ENCODE peak calls at places on chromosomes 5 and 9, in four cellular contexts. Z is dorsolateral prefrontal cortex, N is upper lobe of right lung, V is lung. K is an unnamed sample.

GRCh38 chr5:32760091-32760509 is 49.0 kb downstream of the NPR3 start:
- DNase-seq in V (no peak), N (no peak), Z (no peak), K (no peak)

GRCh38 chr5:73693573-73694061 is 67.6 kb downstream of the ARHGEF28 start:
- DNase-seq in V (no peak), Z (no peak), N (no peak), K (peak)

GRCh38 chr5:102958481-102959011 is 161.4 kb downstream of the GIN1 start:
- DNase-seq in V (no peak), N (no peak), Z (no peak), K (no peak)

GRCh38 chr9:7089391-7089790 is 331.6 kb downstream of the KDM4C start:
- DNase-seq in V (no peak), Z (no peak), N (no peak), K (no peak)

GRCh38 chr9:130681769-130682489 is 11.7 kb upstream of the EXOSC2 start:
- DNase-seq in V (no peak), Z (no peak), N (no peak), K (peak)

GRCh38 chr5:149618581-149619248 is 37.4 kb downstream of the ARHGEF37 start:
- DNase-seq in Z (peak), N (no peak), V (no peak), K (peak)

GRCh38 chr5:61498121-61498520 is 166.1 kb downstream of the ZSWIM6 start:
- DNase-seq in V (no peak), N (no peak), Z (no peak), K (no peak)

GRCh38 chr9:102483666-102484065 is 511.5 kb upstream of the CYLC2 start:
- DNase-seq in N (no peak), Z (no peak), V (no peak), K (no peak)

GRCh38 chr5:132063090-132063911 is 2.8 kb downstream of the IL3 start:
- DNase-seq in Z (peak), N (peak), V (peak), K (peak)

DNA sequence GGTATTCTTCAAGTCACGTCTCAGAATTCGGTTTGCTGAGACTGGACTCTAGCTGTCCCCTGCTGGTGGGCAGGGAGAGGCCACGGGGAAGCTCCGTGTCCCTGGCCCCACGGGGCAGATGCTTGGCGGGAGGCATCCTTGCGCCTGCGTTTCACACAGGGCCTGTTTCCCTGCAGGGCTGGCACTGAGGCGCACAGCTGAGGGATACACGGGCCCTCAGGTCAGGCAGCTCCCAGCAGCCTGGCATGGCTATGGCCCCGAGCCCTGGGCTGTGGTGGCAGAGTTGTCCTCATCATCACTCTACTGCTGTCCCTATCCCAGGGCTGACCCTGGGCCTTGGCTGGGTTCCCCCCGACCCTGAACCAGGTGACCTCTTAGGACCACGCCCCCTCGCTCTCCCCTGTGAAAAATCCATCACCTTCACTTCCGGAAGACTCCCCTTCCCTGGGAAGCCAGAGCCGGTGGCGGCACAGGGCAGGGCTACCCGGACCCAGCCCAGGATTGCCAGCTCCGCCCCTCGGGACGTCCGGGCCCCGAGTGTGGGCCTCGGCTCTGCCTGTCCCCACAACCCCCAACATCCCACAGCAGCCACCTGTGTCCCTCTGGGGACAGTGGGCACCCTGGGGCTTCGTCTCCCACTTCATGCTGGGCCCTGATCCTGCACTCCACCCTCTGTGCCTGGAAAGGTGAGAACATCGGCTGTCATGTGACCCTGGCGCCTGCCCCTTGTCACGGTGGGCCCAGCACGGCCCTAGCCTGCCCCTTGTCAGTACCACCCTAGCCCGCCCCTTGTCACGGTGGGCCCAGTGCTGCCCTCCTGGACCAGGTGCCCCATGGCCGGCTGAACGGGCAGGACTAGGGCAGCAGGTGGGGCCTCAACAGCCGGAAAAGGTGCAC is 5.0 kb downstream of the DPP7 start:
- DNase-seq in N (no peak), Z (no peak), V (no peak), K (no peak)
- TF ChIP-seq CTCF in N (no peak), Z (no peak), V (no peak), K (no peak)

GRCh38 chr5:140882591-140882899 is 621 bp downstream of the PCDHA13 start:
- DNase-seq in V (peak), Z (no peak), N (no peak), K (no peak)
- TF ChIP-seq CTCF in V (no peak), Z (no peak), N (no peak), K (no peak)

DNA sequence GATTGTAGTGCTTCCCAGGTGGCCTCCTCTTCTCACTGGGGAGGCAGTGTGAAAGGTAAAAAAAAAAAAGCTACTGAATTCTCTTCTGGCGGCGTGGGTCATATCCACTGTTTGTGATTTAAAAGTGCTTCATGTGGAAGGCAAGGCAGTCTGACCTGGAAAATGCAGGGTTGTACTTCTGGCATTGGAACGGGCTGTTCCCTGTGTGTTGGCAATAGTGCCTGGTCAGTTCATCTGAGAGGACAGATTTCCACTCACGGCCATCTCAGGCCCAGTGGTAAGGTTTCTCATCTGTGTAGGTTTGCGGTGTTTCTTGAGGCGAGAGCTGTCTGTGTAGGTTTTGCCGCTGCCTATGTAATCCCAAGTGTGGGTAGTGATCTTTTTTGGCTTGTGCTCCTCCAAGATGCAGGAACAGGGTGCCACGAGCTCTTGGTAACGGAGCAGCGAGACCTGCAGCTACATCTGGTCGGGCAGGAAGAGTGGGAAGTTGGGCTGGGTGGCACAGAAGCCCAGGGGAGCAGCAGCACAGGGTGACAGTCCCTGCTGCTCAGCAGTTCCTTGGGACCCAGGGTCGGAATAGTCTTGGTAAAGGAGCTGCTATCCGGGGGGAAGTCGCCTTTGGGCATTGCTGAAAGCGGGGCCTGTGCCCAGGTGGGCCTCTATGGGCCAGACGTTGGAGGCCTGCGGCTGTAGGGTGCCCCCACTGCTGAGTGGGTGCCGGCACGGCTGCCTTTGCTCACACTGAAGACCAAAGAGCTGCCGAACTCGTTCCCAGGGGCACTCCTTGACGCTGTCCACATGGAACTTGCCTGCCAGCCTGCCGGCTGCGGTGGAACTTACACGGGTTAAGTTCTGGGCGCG is 11.2 kb downstream of the RCL1 start:
- DNase-seq in N (no peak), Z (peak), V (no peak), K (no peak)
- TF ChIP-seq CTCF in N (no peak), Z (no peak), V (no peak), K (no peak)

GRCh38 chr9:88740844-88741243 is 205.9 kb downstream of the NXNL2 start:
- DNase-seq in N (no peak), V (no peak), Z (no peak), K (no peak)

GRCh38 chr9:88738708-88739107 is 203.7 kb downstream of the NXNL2 start:
- DNase-seq in N (no peak), V (no peak), Z (no peak), K (no peak)

GRCh38 chr9:88739373-88739772 is 204.4 kb downstream of the NXNL2 start:
- DNase-seq in V (no peak), N (no peak), Z (no peak), K (no peak)

GRCh38 chr9:88742483-88742882 is 207.5 kb downstream of the NXNL2 start:
- DNase-seq in V (no peak), Z (no peak), N (no peak), K (no peak)

DNA sequence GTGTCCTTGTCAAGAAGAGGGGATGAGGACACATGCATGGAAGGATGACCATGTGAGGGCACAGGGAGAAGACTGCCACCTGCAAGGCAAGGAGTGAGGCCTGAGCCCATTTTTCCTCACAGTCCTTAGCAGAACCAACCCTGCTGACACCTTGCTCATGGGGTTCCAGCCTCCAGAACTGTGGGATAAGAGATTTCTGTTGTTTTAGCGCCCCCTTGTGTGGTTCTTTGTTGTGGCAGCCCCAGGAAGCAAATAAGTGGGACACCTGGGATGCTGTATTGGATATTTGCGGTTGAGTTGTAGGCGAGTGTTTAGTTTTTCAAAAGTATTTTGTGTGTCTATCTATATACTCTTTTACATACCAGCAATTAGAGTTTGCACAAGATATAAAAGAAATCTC is 206.4 kb downstream of the NXNL2 start:
- DNase-seq in N (no peak), V (no peak), Z (no peak), K (peak)
- TF ChIP-seq CTCF in N (peak), V (no peak), Z (peak), K (peak)

GRCh38 chr9:15332939-15333338 is 25.9 kb upstream of the TTC39B start:
- DNase-seq in Z (no peak), V (no peak), N (no peak), K (no peak)
- TF ChIP-seq CTCF in Z (no peak), V (no peak), N (no peak), K (no peak)

DNA sequence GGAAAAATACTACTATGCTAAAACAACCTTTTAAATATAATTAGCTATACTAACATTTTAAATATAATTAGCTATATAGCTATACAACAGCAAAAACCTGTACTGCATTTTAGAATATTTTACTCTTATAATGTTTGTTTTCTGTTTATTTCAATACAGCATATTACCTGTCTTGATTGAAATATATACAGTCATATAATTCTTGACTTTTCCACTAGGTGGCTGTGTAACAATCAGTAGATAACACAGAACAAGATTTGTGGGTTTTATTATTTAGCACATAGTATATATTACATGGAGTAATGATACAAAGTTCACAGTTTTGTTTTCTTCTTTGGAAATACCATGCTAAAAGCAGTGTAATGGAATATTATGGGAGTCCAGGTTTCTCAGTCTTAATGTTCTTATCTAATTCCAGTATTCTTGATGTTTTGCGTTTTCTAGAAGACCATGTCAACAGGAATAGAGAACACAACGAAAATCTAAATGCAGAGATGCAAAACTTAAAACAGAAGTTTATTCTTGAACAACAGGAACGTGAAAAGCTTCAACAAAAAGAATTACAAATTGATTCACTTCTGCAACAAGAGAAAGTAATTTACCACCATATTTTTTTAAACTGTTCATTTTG is 13.3 kb downstream of the HMMR start:
- DNase-seq in N (no peak), Z (no peak), V (no peak), K (no peak)
- TF ChIP-seq CTCF in N (peak), Z (peak), V (no peak), K (no peak)

GRCh38 chr5:145104106-145104505 is 731.0 kb downstream of the PRELID2 start:
- DNase-seq in Z (no peak), V (no peak), N (no peak), K (no peak)

GRCh38 chr5:145101246-145101645 is 733.9 kb downstream of the PRELID2 start:
- DNase-seq in Z (no peak), N (no peak), V (no peak), K (no peak)
- TF ChIP-seq CTCF in Z (no peak), N (peak), V (no peak), K (no peak)

DNA sequence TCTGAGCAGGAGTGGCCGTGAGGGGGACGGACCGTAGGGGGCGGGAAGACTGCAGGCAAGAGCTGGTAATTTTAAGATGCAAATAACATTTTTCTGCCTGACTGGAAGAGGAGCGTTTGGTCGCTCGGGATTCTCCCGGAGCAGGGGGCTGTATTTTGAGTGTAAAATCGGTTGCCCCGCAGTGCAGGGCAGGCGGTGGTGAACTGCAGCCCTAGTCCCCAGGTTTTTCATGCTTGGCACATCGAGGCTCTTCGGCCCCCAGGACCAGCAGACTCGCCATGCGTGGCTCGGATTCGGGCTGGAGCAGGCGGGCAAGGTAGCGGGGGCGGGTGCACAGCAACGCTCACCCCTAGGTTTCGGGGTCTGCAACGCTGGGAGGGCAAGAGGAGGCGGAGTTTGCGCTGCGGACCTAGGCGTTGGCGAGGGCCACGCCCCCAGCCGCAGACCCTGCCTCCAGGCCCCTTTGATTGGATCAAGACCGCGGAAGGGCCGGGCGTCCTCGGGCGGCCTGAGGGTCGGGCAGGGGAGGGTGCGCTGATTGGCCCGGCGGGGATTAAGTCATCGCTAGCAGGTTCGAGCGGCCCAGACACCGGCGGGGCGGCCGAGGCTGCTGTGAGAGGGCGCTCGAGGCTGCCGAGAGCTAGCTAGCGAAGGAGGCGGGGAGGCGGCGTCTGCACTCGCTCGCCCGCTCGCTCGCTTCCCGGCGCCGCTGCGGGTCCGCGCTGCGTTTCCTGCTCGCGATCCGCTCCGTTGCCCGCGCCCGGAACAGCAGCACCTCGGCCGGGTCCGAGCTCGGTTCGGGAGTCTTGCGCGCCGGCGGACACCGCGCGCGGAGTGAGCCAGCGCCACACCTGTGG is at the start of gene ARHGAP26:
- DNase-seq in N (peak), Z (peak), V (peak), K (peak)
- TF ChIP-seq CTCF in N (peak), Z (peak), V (peak), K (no peak)

DNA sequence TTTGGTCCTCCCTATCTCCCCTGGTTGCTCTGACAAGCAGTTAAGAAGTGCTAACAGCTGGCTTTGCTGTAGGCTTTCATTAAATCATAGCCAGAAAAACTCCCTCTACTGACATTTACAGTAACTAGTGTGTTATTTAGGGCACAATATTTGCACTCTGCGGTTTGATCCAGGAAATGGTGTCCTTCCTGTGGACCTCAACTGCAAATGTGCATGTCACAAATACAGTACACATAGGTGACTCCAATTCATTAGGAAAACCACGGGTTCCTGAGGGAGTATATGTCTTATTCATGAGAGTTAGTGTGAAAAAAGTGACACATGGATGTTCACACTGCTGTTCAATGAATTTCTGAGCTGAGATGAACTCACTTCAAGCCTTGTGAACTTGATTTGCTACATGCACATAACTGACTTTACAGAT is 281.6 kb downstream of the EFNA5 start:
- DNase-seq in Z (no peak), V (no peak), N (no peak), K (peak)
- TF ChIP-seq CTCF in Z (no peak), V (no peak), N (peak), K (no peak)

K was measured in activated CD8-positive, alpha-beta T cell treated with anti-CD3 and anti-CD28 coated beads for 36 hours.